ENCODE peak calls at places on chromosomes 2 and 18, in four cellular contexts. U is amniotic stem cell, G is mesenteric fat pad, C is EL. D is an unnamed sample.

GRCh38 chr2:154427453-154427852 is 271.0 kb upstream of the KCNJ3 start:
- DNase-seq in U (no peak), G (no peak), C (no peak), D (no peak)

GRCh38 chr2:989766-990467 is 39.3 kb downstream of the SNTG2 start:
- DNase-seq in U (no peak), G (no peak), C (no peak), D (no peak)

GRCh38 chr2:70715161-70715985 is 52.6 kb downstream of the ADD2 start:
- DNase-seq in U (no peak), G (no peak), C (no peak), D (no peak)

GRCh38 chr18:21406111-21406510 is 164.1 kb downstream of the GREB1L start:
- DNase-seq in U (no peak), G (no peak), C (peak), D (peak)

GRCh38 chr2:96100893-96101304 is 15.5 kb downstream of the ADRA2B start:
- DNase-seq in U (no peak), G (peak), C (no peak), D (no peak)

GRCh38 chr2:3463156-3463835 is 56.0 kb downstream of the ADI1 start:
- DNase-seq in U (no peak), G (peak), C (no peak), D (no peak)

GRCh38 chr2:40093036-40093673 is 314.1 kb upstream of the THUMPD2 start:
- DNase-seq in U (no peak), G (no peak), C (no peak), D (peak)

GRCh38 chr18:28514699-28515098 is 337.8 kb upstream of the CDH2 start:
- DNase-seq in U (no peak), G (no peak), C (peak), D (peak)

GRCh38 chr2:241001413-241002274 is 3.2 kb downstream of the SNED1 start:
- DNase-seq in U (no peak), G (peak), C (no peak), D (no peak)

GRCh38 chr18:52670903-52671302 is 330.9 kb downstream of the DCC start:
- DNase-seq in U (peak), G (no peak), C (no peak), D (peak)

GRCh38 chr2:198973181-198973580 is 484.6 kb downstream of the SATB2 start:
- DNase-seq in U (no peak), G (no peak), C (peak), D (no peak)

GRCh38 chr18:49878015-49878414 is 64.7 kb upstream of the ACAA2 start:
- DNase-seq in U (no peak), G (no peak), C (no peak), D (no peak)

GRCh38 chr2:240919786-240920782 is 13.9 kb downstream of the CROCC2 start:
- DNase-seq in U (no peak), G (peak), C (no peak), D (no peak)

GRCh38 chr18:65365245-65365955 is 385.4 kb upstream of the CDH7 start:
- DNase-seq in U (no peak), G (no peak), C (no peak), D (no peak)